ENCODE peak calls at places on chromosomes 12 and 14, in four cellular contexts. Z is body of pancreas, Y is transverse colon, O is testis. M is an unnamed sample.

GRCh38 chr12:5973461-5974115 is 28.5 kb upstream of the ANO2 start:
- DNase-seq in Y (no peak), O (no peak), Z (no peak), M (no peak)

GRCh38 chr14:76697246-76697645 is 64.0 kb upstream of the VASH1 start:
- DNase-seq in Z (no peak), Y (no peak), O (peak; percentile 6), M (no peak)

GRCh38 chr12:38427442-38427841 is 110.9 kb downstream of the ALG10B start:
- DNase-seq in Y (no peak), Z (no peak), O (no peak), M (no peak)

GRCh38 chr12:48985475-48985897 is 7.4 kb downstream of the WNT1 start:
- DNase-seq in Y (peak; percentile 54), O (no peak), Z (no peak), M (no peak)

GRCh38 chr12:49503674-49504180 is 35.1 kb upstream of the KCNH3 start:
- DNase-seq in Z (peak; percentile 34), Y (peak; percentile 55), O (no peak), M (peak; percentile 70)

GRCh38 chr14:98773814-98774213 is 498.2 kb downstream of the BCL11B start:
- DNase-seq in Z (no peak), Y (no peak), O (no peak), M (no peak)

GRCh38 chr14:39977198-39977597 is 545.0 kb upstream of the FBXO33 start:
- DNase-seq in O (no peak), Z (no peak), Y (no peak), M (no peak)

GRCh38 chr12:52433501-52434095 is 573 bp downstream of the KRT75 start:
- DNase-seq in Y (no peak), O (no peak), Z (no peak), M (no peak)

GRCh38 chr12:26197832-26198231 is 2.5 kb downstream of the SSPN start:
- DNase-seq in Y (no peak), Z (no peak), O (no peak), M (peak; percentile 28)

GRCh38 chr12:1517007-1517406 is 77.4 kb downstream of the FBXL14 start:
- DNase-seq in Z (no peak), Y (no peak), O (no peak), M (no peak)

GRCh38 chr12:15256760-15257159 is 35.5 kb upstream of the RERG start:
- DNase-seq in Z (no peak), O (no peak), Y (no peak), M (no peak)

GRCh38 chr12:118964988-118965387 is 16.4 kb upstream of the SRRM4 start:
- DNase-seq in Y (no peak), Z (no peak), O (no peak), M (no peak)

GRCh38 chr12:106282457-106283097 is 20.0 kb upstream of the TCP11L2 start:
- DNase-seq in Y (peak; percentile 57), O (peak; percentile 50), Z (peak; percentile 66), M (peak; percentile 62)

GRCh38 chr12:2332947-2333346 is 280.2 kb downstream of the CACNA1C start:
- DNase-seq in Z (no peak), Y (no peak), O (no peak), M (no peak)

GRCh38 chr14:54562334-54562733 is 4.6 kb upstream of the SAMD4A start:
- DNase-seq in Y (no peak), Z (no peak), O (no peak), M (no peak)

GRCh38 chr14:69088523-69089445 is 64.1 kb downstream of the DCAF5 start:
- DNase-seq in Z (no peak), O (no peak), Y (no peak), M (no peak)

GRCh38 chr12:66269757-66270383 is 32.4 kb upstream of the HELB start:
- DNase-seq in Y (no peak), Z (peak; percentile 15), O (peak; percentile 30), M (no peak)

GRCh38 chr14:104980601-104981531 is 2.7 kb upstream of the AHNAK2 start:
- DNase-seq in Y (no peak), Z (peak; percentile 10), O (no peak), M (no peak)

GRCh38 chr12:38137716-38138115 is 178.9 kb upstream of the ALG10B start:
- DNase-seq in Y (no peak), O (no peak), Z (no peak), M (no peak)

GRCh38 chr14:91299483-91300115 is 55.1 kb upstream of the GPR68 start:
- DNase-seq in Z (no peak), Y (no peak), O (no peak), M (no peak)

GRCh38 chr12:19646599-19646998 is 207.3 kb downstream of the AEBP2 start:
- DNase-seq in O (no peak), Z (no peak), Y (no peak), M (no peak)

GRCh38 chr14:56821177-56821576 is 10.9 kb upstream of the OTX2 start:
- DNase-seq in Z (no peak), O (no peak), Y (no peak), M (no peak)

GRCh38 chr14:70882771-70883492 is 24.3 kb upstream of the PCNX1 start:
- DNase-seq in Z (no peak), Y (no peak), O (no peak), M (no peak)

GRCh38 chr14:69317392-69317755 is 57.4 kb downstream of the GALNT16 start:
- DNase-seq in O (no peak), Z (no peak), Y (no peak), M (no peak)

GRCh38 chr12:4908694-4909396 is 860 bp upstream of the KCNA1 start:
- DNase-seq in Z (no peak), O (no peak), Y (no peak), M (no peak)

GRCh38 chr12:88044035-88044434 is 14.8 kb upstream of the C12orf50 start:
- DNase-seq in O (no peak), Y (no peak), Z (no peak), M (no peak)
- H3K36me3 ChIP-seq in O (no peaks in the 10 kb centered on the region), Y (no peaks in the 10 kb centered on the region), Z (peaks cover 11% of the 10 kb centered on the region), M (peaks cover 58% of the 10 kb centered on the region)

DNA sequence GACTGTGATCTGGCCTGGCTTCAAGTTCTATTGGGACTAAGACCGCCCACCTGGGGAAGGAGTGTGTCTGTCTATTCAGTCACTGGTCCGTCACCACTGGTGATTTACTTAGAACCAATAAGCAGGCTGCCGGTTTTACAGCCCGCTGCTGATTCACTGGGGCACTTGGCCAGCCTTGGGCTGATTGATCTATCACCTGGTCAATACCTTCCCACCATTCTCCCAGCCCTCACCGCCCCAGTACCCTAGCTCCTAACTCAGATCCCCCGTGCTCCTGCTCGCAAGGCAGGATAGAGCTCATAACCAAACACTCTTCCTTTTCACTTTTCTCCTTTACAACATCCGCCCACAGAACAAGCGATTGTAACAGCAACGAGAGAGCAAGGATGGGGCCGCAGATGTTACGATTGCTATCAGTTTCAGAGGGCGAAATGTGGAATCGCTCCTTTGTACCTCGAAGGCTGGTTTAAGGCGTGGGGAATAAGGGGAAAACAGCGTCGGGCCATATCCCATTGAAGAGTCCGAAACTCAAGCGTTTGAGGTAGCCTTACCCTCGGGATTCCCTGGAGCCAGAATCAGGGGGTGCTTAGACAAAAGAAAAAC is 672 bp downstream of the RDH11 start:
- DNase-seq in O (peak; percentile 94), Z (peak; percentile 85), Y (peak; percentile 84), M (peak; percentile 80)
- TF ChIP-seq POLR2A in O (no peak), Z (no peak), Y (peak; percentile 32), M (no peak)

GRCh38 chr14:89417111-89417468 is at the start of gene FOXN3:
- DNase-seq in Z (peak; percentile 93), Y (peak; percentile 95), O (peak; percentile 92), M (peak; percentile 92)

GRCh38 chr14:89418976-89419375 is 1.9 kb upstream of the FOXN3 start:
- DNase-seq in Z (no peak), Y (no peak), O (no peak), M (no peak)

GRCh38 chr14:89419973-89420482 is 3.0 kb upstream of the FOXN3 start:
- DNase-seq in O (no peak), Y (no peak), Z (no peak), M (no peak)

GRCh38 chr14:89417469-89418225 is 614 bp upstream of the FOXN3 start:
- DNase-seq in Z (peak; percentile 61), O (peak; percentile 67), Y (peak; percentile 60), M (peak; percentile 60)

GRCh38 chr14:89418452-89418851 is 1.4 kb upstream of the FOXN3 start:
- DNase-seq in O (no peak), Z (no peak), Y (peak; percentile 28), M (no peak)
- H3K4me3 ChIP-seq in O (no peak overlapping the region), Z (no peak overlapping the region), Y (no peak overlapping the region), M (no peak overlapping the region)

GRCh38 chr14:49897965-49898364 is 5.1 kb downstream of the ARF6 start:
- DNase-seq in Y (no peak), O (no peak), Z (no peak), M (peak; percentile 42)

GRCh38 chr14:49893309-49894213 is 679 bp downstream of the ARF6 start:
- DNase-seq in O (peak; percentile 46), Y (peak; percentile 74), Z (no peak), M (peak; percentile 67)

GRCh38 chr14:49896956-49897355 is 4.1 kb downstream of the ARF6 start:
- DNase-seq in Y (no peak), Z (no peak), O (no peak), M (no peak)

GRCh38 chr14:49897414-49897813 is 4.5 kb downstream of the ARF6 start:
- DNase-seq in O (no peak), Z (no peak), Y (no peak), M (no peak)

GRCh38 chr14:49895480-49895879 is 2.6 kb downstream of the ARF6 start:
- DNase-seq in Y (no peak), Z (no peak), O (no peak), M (no peak)
- H3K36me3 ChIP-seq in Y (no peaks in the 10 kb centered on the region), Z (no peaks in the 10 kb centered on the region), O (no peaks in the 10 kb centered on the region), M (peaks cover 5% of the 10 kb centered on the region)